ENCODE peak calls at places on chromosomes 11 and 22, in nine cellular contexts. I is CD4-positive, CD25-positive, alpha-beta regulatory T cell; K is H1; R is GM23248; Q is coronary artery; W is MM.1S; B is PC-3; Y is small intestine; O is suprapubic skin. V is an unnamed sample.

GRCh38 chr22:43001271-43002197 is 13.4 kb downstream of the PACSIN2 start:
- DNase-seq in Q (no peak), W (no peak), K (no peak), O (no peak), I (no peak), R (peak), B (no peak), Y (no peak), V (no peak)

GRCh38 chr11:69647349-69647748 is 6.4 kb downstream of the CCND1 start:
- DNase-seq in I (no peak), Q (no peak), Y (no peak), O (peak), K (no peak), B (no peak), R (peak), W (no peak), V (no peak)

GRCh38 chr11:1703146-1703545 is 6.2 kb downstream of the KRTAP5-6 start:
- DNase-seq in W (no peak), B (no peak), I (no peak), Q (no peak), O (no peak), R (no peak), K (no peak), Y (no peak), V (no peak)

GRCh38 chr11:128195756-128196155 is 391.6 kb downstream of the ETS1 start:
- DNase-seq in R (peak), O (no peak), Q (no peak), B (no peak), Y (no peak), I (no peak), K (no peak), W (no peak), V (no peak)

GRCh38 chr11:2027710-2028109 is 30.1 kb upstream of the H19 start:
- DNase-seq in R (no peak), O (no peak), W (no peak), I (no peak), B (no peak), Y (no peak), Q (no peak), K (no peak), V (no peak)

GRCh38 chr11:50174189-50174588 is 141.5 kb downstream of the OR4C45 start:
- DNase-seq in R (peak), K (no peak), W (peak), I (no peak), O (no peak), Y (no peak), B (peak), Q (no peak), V (no peak)

GRCh38 chr22:17357688-17358087 is 11.6 kb upstream of the CECR2 start:
- DNase-seq in K (no peak), W (no peak), O (no peak), I (no peak), Y (no peak), R (no peak), Q (no peak), B (no peak), V (no peak)

GRCh38 chr11:96019810-96020747 is 96.2 kb upstream of the MTMR2 start:
- DNase-seq in B (no peak), Y (no peak), W (no peak), I (no peak), O (no peak), R (no peak), K (no peak), Q (no peak), V (no peak)

GRCh38 chr11:74647404-74647803 is 55.0 kb downstream of the POLD3 start:
- DNase-seq in Q (no peak), W (no peak), B (no peak), K (no peak), O (no peak), Y (no peak), R (no peak), I (no peak), V (no peak)

GRCh38 chr11:46121724-46122477 is 647 bp upstream of the PHF21A start:
- DNase-seq in R (peak), K (no peak), I (peak), O (peak), Y (peak), B (peak), W (peak), Q (peak), V (peak)

DNA sequence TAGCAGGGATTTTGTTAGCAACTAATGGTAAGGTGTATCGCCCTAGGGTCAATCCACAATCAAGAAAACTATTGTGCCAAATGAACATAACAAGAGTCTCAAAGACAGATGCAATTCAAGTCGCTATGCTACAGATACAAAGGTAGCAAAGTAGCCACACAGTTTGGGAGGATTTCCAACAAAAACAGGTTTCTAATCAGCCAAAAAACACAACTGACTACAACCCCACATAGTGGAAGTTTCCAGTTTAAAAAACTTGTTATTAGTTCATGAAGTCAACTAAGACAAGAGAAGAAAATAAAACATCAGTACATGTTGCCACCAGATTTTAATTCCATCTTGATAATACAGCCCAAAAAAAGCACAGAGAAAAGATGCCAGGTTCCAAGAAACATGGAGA is 38.0 kb downstream of the MYH9 start:
- DNase-seq in O (no peak), K (no peak), R (no peak), Q (no peak), I (no peak), Y (no peak), W (no peak), B (no peak), V (no peak)
- H3K27ac ChIP-seq in O (no peak), K (no peak), R (peak), Q (peak), I (peak), Y (no peak), W (no peak), B (no peak), V (peak)

DNA sequence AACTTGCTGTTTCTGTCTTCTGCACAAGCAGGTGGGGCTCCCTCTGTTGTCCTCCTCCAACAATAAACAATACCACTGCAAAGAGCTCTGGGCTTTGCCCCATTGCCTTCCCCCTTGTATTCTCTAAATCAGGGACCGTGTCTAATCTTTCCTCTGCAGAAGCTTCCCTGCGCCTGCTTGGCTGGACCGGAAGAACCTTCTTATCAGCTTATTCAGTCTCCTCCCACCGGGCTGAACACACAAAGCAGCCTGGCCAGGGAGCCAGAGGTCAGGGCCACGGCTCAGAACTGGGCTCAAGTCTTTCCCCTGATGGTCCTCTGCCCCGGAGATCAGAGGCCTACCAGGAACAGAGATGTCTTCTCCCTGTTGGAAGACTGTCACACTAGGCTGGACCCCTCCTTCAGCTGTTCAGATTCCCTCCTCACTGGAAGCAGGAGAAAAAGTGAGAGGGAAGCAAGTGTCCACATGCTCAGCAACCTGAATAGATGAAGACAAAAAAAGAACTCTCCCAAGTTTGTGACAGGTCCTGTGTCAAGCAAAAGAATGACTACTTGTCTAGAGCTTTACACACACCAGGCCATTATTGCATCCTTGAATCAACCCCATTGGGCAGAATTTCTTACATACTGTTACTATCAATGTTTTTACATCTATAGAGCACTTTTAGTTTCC is 63.7 kb downstream of the RAB30 start:
- DNase-seq in Y (peak), Q (no peak), R (no peak), O (no peak), K (no peak), B (no peak), W (peak), I (no peak), V (no peak)
- H3K27ac ChIP-seq in Y (peak), Q (peak), R (no peak), O (no peak), K (no peak), B (no peak), W (peak), I (no peak), V (no peak)

DNA sequence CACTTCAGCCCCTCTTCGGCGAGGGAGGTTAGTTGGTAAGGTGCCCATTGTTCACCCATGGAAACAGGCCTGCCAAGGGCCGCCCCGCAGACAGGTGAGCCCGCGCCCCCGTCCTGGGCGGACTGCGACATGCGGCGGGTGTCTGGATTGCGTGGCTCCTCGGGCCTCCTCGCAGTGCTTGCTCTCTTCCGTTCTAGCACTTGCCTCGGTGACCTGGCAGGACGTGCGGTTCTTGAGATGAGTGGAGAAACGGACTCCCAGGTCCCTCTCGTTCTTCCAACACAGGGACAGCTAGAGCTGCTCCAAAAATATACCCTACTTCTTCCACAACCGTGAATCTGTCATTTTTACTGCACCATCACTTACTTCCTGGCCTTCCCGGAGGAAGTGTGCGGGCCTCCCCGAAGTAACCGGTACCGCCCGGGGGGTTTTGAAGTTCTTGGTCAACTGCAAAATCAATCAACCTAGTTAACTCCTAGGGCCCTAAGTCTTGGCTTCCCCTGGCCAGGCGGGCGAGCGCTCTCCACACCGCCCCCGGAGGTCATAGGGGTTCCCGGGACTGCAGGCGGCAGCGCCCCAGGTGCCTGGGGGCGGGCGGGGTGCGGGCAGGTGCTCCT is 745 bp upstream of the ZBTB44 start:
- DNase-seq in I (peak), R (no peak), W (peak), Y (peak), Q (peak), K (no peak), O (peak), B (no peak), V (peak)
- H3K27ac ChIP-seq in I (peak), R (peak), W (peak), Y (peak), Q (peak), K (peak), O (peak), B (no peak), V (peak)

GRCh38 chr11:66015094-66015881 is 3.5 kb downstream of the CST6 start:
- DNase-seq in Q (peak), B (peak), Y (no peak), R (peak), O (no peak), K (no peak), I (no peak), W (no peak), V (no peak)

GRCh38 chr11:66013762-66014100 is 1.9 kb downstream of the CST6 start:
- DNase-seq in B (no peak), W (no peak), O (no peak), K (no peak), R (no peak), I (no peak), Q (no peak), Y (no peak), V (no peak)

GRCh38 chr11:66017354-66017753 is 5.5 kb downstream of the CST6 start:
- DNase-seq in I (no peak), K (no peak), W (no peak), O (no peak), B (no peak), Q (no peak), R (no peak), Y (no peak), V (no peak)

GRCh38 chr11:66016793-66017177 is 5.0 kb downstream of the CST6 start:
- DNase-seq in W (no peak), Q (no peak), R (no peak), Y (no peak), I (no peak), K (no peak), B (no peak), O (no peak), V (no peak)

GRCh38 chr11:66015936-66016792 is 4.4 kb downstream of the CST6 start:
- DNase-seq in O (no peak), Q (no peak), R (peak), I (no peak), W (no peak), Y (no peak), K (no peak), B (no peak), V (no peak)
- H3K27ac ChIP-seq in O (no peak), Q (peak), R (peak), I (no peak), W (no peak), Y (no peak), K (no peak), B (no peak), V (no peak)

DNA sequence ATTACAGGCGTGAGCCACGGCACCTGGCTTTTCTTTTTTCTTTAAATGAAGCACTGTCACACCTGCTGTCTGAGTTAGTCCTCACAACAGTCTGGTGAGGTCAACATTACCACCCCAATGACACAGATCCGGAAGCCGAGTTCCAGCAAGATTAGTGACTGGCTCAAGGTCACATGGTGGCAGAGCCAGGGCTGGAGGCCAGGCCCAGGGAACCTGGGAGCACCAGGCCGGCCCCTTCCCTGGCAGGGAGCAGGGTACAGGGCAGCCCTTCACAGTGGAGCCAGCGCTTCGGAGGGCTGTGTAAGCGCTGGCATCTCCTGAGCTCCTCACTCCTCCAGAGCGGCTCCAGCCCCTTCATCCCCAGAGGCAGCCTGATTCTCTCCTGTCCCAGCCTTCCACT is 118.7 kb downstream of the ST3GAL4 start:
- DNase-seq in Y (no peak), R (no peak), I (no peak), K (no peak), O (no peak), W (no peak), B (no peak), Q (no peak), V (no peak)
- H3K27ac ChIP-seq in Y (no peak), R (no peak), I (no peak), K (no peak), O (no peak), W (no peak), B (no peak), Q (no peak), V (no peak)

V was measured in effector memory CD4-positive, alpha-beta T cell.